ENCODE peak calls at places on chromosomes 6 and 20, in seven cellular contexts. B is stimulated activated CD4-positive, alpha-beta T cell treated with anti-CD3 and anti-CD28 coated beads, TNF-alpha, amount 100 ng/mL, for 48 hours; C is NCI-H1105; X is fibroblast of mammary gland; S is CD4-positive, CD25-positive, alpha-beta regulatory T cell; Q is endothelial cell; O is NCI-H510A treated with DMSO at 0.1 percent for 48 hours. A is an unnamed sample.

GRCh38 chr20:10369723-10370090 is 64.3 kb downstream of the MKKS start:
- DNase-seq in B (no peak), C (no peak), X (peak; percentile 62), O (no peak), Q (no peak), S (no peak), A (no peak)

GRCh38 chr20:59095140-59095539 is 52.6 kb upstream of the PRELID3B start:
- DNase-seq in B (no peak), O (no peak), C (no peak), Q (no peak), X (no peak), S (no peak), A (no peak)

GRCh38 chr6:119077643-119078448 is 618 bp downstream of the FAM184A start:
- DNase-seq in O (peak; percentile 17), C (peak; percentile 55), X (peak; percentile 14), B (no peak), Q (peak; percentile 41), S (peak; percentile 67), A (peak; percentile 65)

GRCh38 chr6:105587349-105588115 is 184.7 kb upstream of the PREP start:
- DNase-seq in B (no peak), O (no peak), Q (no peak), S (no peak), C (no peak), X (peak; percentile 50), A (no peak)

GRCh38 chr6:161254126-161254753 is 19.6 kb downstream of the AGPAT4 start:
- DNase-seq in O (no peak), S (no peak), C (no peak), B (no peak), Q (no peak), X (no peak), A (no peak)

GRCh38 chr20:34891166-34892062 is 15.0 kb downstream of the ACSS2 start:
- DNase-seq in B (peak; percentile 43), C (no peak), S (peak; percentile 67), X (peak; percentile 89), O (no peak), Q (no peak), A (no peak)

GRCh38 chr6:43368517-43369160 is 808 bp downstream of the ZNF318 start:
- DNase-seq in Q (peak; percentile 66), X (peak; percentile 40), O (peak; percentile 62), C (no peak), B (no peak), S (peak; percentile 14), A (no peak)

GRCh38 chr20:34945315-34946077 is 10.1 kb downstream of the GSS start:
- DNase-seq in C (no peak), X (no peak), O (no peak), S (no peak), B (no peak), Q (no peak), A (no peak)

A was measured in naive thymus-derived CD4-positive, alpha-beta T cell.